ENCODE peak calls at places on chromosomes 5 and 9, in five cellular contexts. E, N, Y, U and R are unnamed samples.

GRCh38 chr9:84856181-84856632 is 186.7 kb downstream of the NTRK2 start:
- DNase-seq in Y (no peak), E (no peak), N (no peak), U (no peak), R (no peak)

GRCh38 chr9:94772654-94773303 is 46.3 kb downstream of the AOPEP start:
- DNase-seq in N (no peak), E (peak; percentile 70), Y (no peak), U (no peak), R (no peak)

GRCh38 chr9:93955356-93956182 is 414 bp upstream of the BARX1 start:
- DNase-seq in E (no peak), Y (peak; percentile 81), U (peak; percentile 82), N (no peak), R (peak; percentile 49)

GRCh38 chr9:90017704-90018103 is 412.9 kb downstream of the GADD45G start:
- DNase-seq in N (no peak), U (no peak), Y (no peak), E (no peak), R (no peak)

GRCh38 chr9:123738664-123739063 is 191.3 kb downstream of the DENND1A start:
- DNase-seq in N (no peak), Y (no peak), U (no peak), E (no peak), R (no peak)

GRCh38 chr5:150595466-150596031 is 44.9 kb upstream of the SYNPO start:
- DNase-seq in Y (no peak), U (no peak), E (no peak), N (no peak), R (no peak)

GRCh38 chr5:264346-264745 is 7.1 kb upstream of the PDCD6 start:
- DNase-seq in N (no peak), Y (no peak), U (no peak), E (no peak), R (no peak)

GRCh38 chr9:109372246-109372645 is 51.4 kb upstream of the EPB41L4B start:
- DNase-seq in E (no peak), N (no peak), Y (no peak), U (no peak), R (no peak)

GRCh38 chr5:126100767-126101166 is 322.4 kb upstream of the GRAMD2B start:
- DNase-seq in U (peak; percentile 5), Y (no peak), E (peak; percentile 38), N (no peak), R (no peak)
- TF ChIP-seq CTCF in U (peak; percentile 44), Y (no peak), E (peak; percentile 67), N (peak; percentile 58), R (no peak)

GRCh38 chr5:132540764-132541163 is 2.6 kb downstream of the IL5 start:
- DNase-seq in N (no peak), E (no peak), Y (no peak), U (no peak), R (no peak)
- TF ChIP-seq CTCF in N (no peak), E (no peak), Y (no peak), U (no peak), R (no peak)

GRCh38 chr9:129568560-129569505 is 52.1 kb downstream of the C9orf50 start:
- DNase-seq in U (peak; percentile 84), E (peak; percentile 49), N (peak; percentile 82), Y (peak; percentile 22), R (peak; percentile 69)
- TF ChIP-seq CTCF in U (no peak), E (no peak), N (peak; percentile 47), Y (no peak), R (no peak)

DNA sequence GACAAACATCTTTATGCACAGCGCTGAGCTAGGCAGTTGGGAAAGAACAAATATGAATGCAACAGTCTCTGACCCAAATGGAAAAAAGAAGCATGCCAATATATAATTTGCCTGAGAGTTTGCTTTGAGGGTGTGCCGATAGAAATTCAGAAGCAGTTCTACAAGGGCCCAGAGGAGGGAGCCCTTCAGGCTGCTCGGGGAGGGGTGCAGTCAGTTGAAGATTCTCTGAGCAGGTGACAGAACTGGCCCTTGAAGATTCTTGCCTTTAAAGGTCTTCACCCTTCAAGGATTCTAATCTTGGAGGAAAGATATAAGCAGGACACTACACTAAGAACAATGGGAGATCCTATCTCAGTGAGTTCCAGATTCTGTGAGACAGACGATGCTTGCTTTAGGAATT is 3.7 kb upstream of the PAPPA start:
- DNase-seq in U (peak; percentile 64), Y (peak; percentile 16), N (no peak), E (peak; percentile 30), R (peak; percentile 51)
- TF ChIP-seq CTCF in U (peak; percentile 88), Y (peak; percentile 38), N (peak; percentile 82), E (peak; percentile 86), R (peak; percentile 46)

DNA sequence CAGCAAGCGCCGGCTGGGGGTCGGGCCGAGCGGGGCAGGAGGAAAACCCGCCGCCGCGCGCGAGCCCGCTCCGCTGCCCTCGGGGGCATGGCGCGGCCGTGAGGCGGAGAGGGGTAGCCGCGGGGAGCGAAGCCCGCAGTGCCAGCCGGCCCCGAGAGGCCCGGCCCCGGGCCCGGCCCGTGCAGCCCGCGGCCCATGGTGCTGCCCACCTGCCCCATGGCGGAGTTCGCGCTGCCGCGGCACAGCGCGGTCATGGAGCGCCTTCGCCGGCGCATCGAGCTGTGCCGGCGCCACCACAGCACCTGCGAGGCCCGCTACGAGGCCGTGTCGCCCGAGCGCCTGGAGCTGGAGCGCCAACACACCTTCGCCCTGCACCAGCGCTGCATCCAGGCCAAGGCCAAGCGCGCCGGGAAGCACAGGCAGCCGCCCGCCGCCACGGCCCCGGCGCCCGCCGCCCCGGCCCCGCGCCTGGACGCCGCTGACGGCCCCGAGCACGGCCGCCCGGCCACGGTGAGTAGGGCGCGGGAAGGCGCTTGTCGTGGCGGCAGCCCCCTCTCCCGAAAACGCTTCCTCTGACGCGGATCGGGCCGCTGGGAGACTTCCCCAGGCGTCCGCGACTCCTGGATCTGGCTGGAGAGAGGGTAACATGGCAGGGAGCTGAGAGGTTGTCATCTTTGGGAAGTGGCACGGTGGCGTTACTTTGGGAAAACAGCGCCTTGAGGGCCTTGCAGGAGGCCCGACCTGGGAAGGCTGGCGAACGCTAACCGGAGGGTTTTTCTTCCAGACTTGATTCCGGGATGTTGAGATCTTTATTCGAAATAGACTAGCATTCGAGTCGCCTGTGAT is 519 bp downstream of the MAML1 start:
- DNase-seq in E (peak; percentile 39), U (peak; percentile 52), Y (peak; percentile 48), N (peak; percentile 75), R (no peak)
- TF ChIP-seq CTCF in E (no peak), U (no peak), Y (no peak), N (no peak), R (no peak)

GRCh38 chr5:111223790-111224560 is at the start of gene CAMK4:
- DNase-seq in U (peak; percentile 93), N (peak; percentile 81), E (peak; percentile 97), Y (peak; percentile 74), R (peak; percentile 91)
- TF ChIP-seq CTCF in U (peak; percentile 28), N (peak; percentile 43), E (peak; percentile 28), Y (peak; percentile 17), R (no peak)

GRCh38 chr5:162243651-162244050 is 176.1 kb downstream of the GABRG2 start:
- DNase-seq in Y (no peak), E (no peak), U (no peak), N (no peak), R (no peak)

DNA sequence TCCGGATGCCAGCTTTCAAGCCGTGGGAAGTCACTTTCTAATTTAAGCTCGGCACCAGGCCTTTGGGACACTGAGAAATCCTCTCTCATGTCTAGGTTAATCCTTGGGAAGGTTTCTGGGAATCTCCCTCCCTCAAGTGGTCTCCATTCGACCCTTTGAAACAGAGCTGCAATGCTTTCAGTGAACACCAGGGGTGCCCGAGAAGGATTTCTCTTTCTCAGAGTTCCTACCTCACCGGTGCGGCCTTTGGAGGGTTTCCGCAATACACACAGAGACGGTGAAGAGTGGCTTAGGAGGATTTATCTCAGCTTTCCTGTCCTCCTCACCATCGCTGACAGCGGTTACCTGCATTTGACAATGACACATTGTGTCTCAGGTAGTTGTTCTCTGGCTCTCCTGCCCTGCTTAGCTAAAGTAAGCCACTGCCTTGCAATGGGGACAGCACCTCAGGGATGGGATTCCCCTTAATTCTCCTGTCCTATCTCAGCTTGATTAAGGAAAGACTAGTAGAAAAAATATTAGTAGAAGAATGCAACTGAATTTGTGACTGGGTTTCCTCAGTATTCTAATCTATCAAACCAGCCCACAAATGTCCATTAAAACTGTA is 180.6 kb downstream of the GABRG2 start:
- DNase-seq in Y (peak; percentile 1), N (no peak), U (peak; percentile 48), E (peak; percentile 34), R (no peak)
- TF ChIP-seq CTCF in Y (peak; percentile 21), N (peak; percentile 64), U (peak; percentile 58), E (peak; percentile 63), R (no peak)

GRCh38 chr9:124757589-124757988 is 13.5 kb downstream of the NR6A1 start:
- DNase-seq in E (no peak), Y (no peak), U (no peak), N (no peak), R (no peak)

GRCh38 chr9:124756011-124756410 is 15.1 kb downstream of the NR6A1 start:
- DNase-seq in U (no peak), E (no peak), N (no peak), Y (no peak), R (no peak)

GRCh38 chr9:124755061-124755460 is 16.1 kb downstream of the NR6A1 start:
- DNase-seq in E (no peak), U (no peak), N (no peak), Y (no peak), R (no peak)

GRCh38 chr9:124752967-124753366 is 18.1 kb downstream of the NR6A1 start:
- DNase-seq in E (no peak), U (no peak), N (no peak), Y (no peak), R (no peak)

GRCh38 chr9:124754289-124754688 is 16.8 kb downstream of the NR6A1 start:
- DNase-seq in Y (no peak), N (no peak), U (no peak), E (peak; percentile 17), R (no peak)
- TF ChIP-seq CTCF in Y (no peak), N (peak; percentile 66), U (peak; percentile 54), E (peak; percentile 75), R (no peak)

DNA sequence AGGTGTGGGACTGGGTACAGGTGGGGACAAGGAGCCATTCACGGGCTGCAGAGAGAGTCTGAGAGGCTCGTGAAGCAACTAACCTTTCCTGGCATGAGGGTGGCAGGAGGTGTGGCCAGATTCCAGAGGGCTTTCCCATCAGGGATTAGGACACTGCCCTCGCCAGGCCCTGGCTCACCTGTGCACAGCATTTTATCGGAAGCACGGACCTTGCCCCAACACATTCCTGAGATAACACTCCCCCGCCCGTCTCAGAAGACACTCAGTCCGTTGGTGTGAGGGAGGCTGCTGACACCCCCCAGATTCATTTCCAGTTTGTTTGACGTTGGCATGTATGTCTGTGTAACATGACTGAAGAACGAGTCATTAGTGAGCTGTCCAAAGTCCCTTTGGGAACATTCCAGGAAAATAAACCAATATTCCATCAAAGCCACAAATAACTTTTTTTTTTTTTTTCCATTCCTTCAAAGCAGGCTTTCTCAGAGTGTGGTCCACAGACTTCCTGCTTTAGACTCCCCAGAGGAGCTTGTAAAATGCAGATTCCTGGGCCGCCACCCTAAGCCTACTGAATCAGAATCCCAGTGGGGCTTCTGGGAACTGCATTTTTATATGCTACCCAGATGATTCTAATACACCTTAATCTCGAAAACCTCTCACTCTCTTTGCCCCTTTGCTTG is 23.4 kb downstream of the WWC1 start:
- DNase-seq in N (no peak), Y (no peak), E (no peak), U (no peak), R (no peak)
- TF ChIP-seq CTCF in N (no peak), Y (no peak), E (no peak), U (no peak), R (no peak)